ENCODE peak calls at places on chromosome 5, in five cellular contexts. X is germinal center, W is coronary artery, S is NCI-H1105, N is AG08395. Z is an unnamed sample.

GRCh38 chr5:135544666-135545045 is 8.9 kb upstream of the NEUROG1 start:
- DNase-seq in X (no peak), W (no peak), S (no peak), N (no peak), Z (peak; percentile 44)

GRCh38 chr5:79488775-79489174 is 25.2 kb downstream of the HOMER1 start:
- DNase-seq in X (no peak), W (no peak), S (no peak), N (peak; percentile 26), Z (no peak)

GRCh38 chr5:76732405-76733048 is 16.6 kb downstream of the F2R start:
- DNase-seq in X (no peak), W (no peak), S (no peak), N (no peak), Z (no peak)

GRCh38 chr5:167626341-167627118 is 664.9 kb upstream of the WWC1 start:
- DNase-seq in X (no peak), W (no peak), S (no peak), N (no peak), Z (no peak)

GRCh38 chr5:168853972-168854371 is 274.8 kb upstream of the PANK3 start:
- DNase-seq in X (no peak), W (no peak), S (no peak), N (no peak), Z (no peak)

GRCh38 chr5:12624776-12625560 is 720.7 kb upstream of the CTNND2 start:
- DNase-seq in X (no peak), W (no peak), S (no peak), N (no peak), Z (no peak)

GRCh38 chr5:131263648-131264452 is at the start of gene CDC42SE2:
- DNase-seq in X (peak; percentile 93), W (peak; percentile 89), S (peak; percentile 64), N (peak; percentile 95), Z (peak; percentile 97)

GRCh38 chr5:140041492-140042421 is 1.3 kb downstream of the NRG2 start:
- DNase-seq in X (no peak), W (peak; percentile 81), S (peak; percentile 10), N (peak; percentile 66), Z (peak; percentile 67)

GRCh38 chr5:91038180-91038808 is 344.8 kb downstream of the ARRDC3 start:
- DNase-seq in X (no peak), W (no peak), S (peak; percentile 13), N (no peak), Z (peak; percentile 16)